ENCODE peak calls at places on chromosomes 16 and 17, in four cellular contexts. U, K, C and Y are unnamed samples.

GRCh38 chr17:66542183-66542966 is 240.0 kb downstream of the PRKCA start:
- DNase-seq in U (no peak), K (no peak), C (no peak), Y (peak)

GRCh38 chr16:86396318-86396882 is 113.9 kb upstream of the FOXF1 start:
- DNase-seq in U (no peak), K (no peak), C (no peak), Y (peak)

GRCh38 chr16:351804-352520 is 561 bp downstream of the AXIN1 start:
- DNase-seq in U (peak), K (no peak), C (no peak), Y (peak)

GRCh38 chr16:80619824-80620223 is 79.0 kb downstream of the DYNLRB2 start:
- DNase-seq in U (no peak), K (no peak), C (no peak), Y (no peak)

GRCh38 chr17:68182016-68182315 is 65.9 kb upstream of the AMZ2 start:
- DNase-seq in U (no peak), K (no peak), C (no peak), Y (no peak)

GRCh38 chr17:7700510-7700909 is 4.5 kb upstream of the EFNB3 start:
- DNase-seq in U (no peak), K (no peak), C (no peak), Y (no peak)

GRCh38 chr16:7408700-7409340 is 76.2 kb downstream of the RBFOX1 start:
- DNase-seq in U (peak), K (no peak), C (no peak), Y (no peak)

GRCh38 chr17:27616414-27616813 is 14.6 kb upstream of the LGALS9 start:
- DNase-seq in U (no peak), K (no peak), C (no peak), Y (no peak)

GRCh38 chr16:1439058-1439698 is 5.2 kb downstream of the CCDC154 start:
- DNase-seq in U (no peak), K (no peak), C (no peak), Y (no peak)

GRCh38 chr17:17446666-17447155 is 30.1 kb upstream of the MED9 start:
- DNase-seq in U (no peak), K (no peak), C (no peak), Y (no peak)

GRCh38 chr17:42679001-42679491 is 2.3 kb upstream of the PLEKHH3 start:
- DNase-seq in U (peak), K (no peak), C (no peak), Y (peak)

GRCh38 chr17:17351356-17351891 is 48.3 kb downstream of the NT5M start:
- DNase-seq in U (no peak), K (no peak), C (no peak), Y (no peak)

GRCh38 chr17:47803751-47804150 is 17.8 kb downstream of the OSBPL7 start:
- DNase-seq in U (no peak), K (no peak), C (no peak), Y (no peak)

GRCh38 chr16:87505834-87506233 is 13.0 kb upstream of the ZCCHC14 start:
- DNase-seq in U (no peak), K (no peak), C (no peak), Y (no peak)

GRCh38 chr16:678858-679807 is 1.1 kb upstream of the STUB1 start:
- DNase-seq in U (peak), K (peak), C (peak), Y (peak)

GRCh38 chr17:68993112-68993511 is 37.9 kb upstream of the ABCA8 start:
- DNase-seq in U (no peak), K (no peak), C (no peak), Y (peak)

GRCh38 chr17:12744298-12744697 is 45.0 kb upstream of the ARHGAP44 start:
- DNase-seq in U (no peak), K (no peak), C (no peak), Y (no peak)

GRCh38 chr17:44361292-44362055 is 2.2 kb downstream of the FAM171A2 start:
- DNase-seq in U (no peak), K (no peak), C (no peak), Y (no peak)

GRCh38 chr16:87008664-87009063 is 308.5 kb downstream of the C16orf95 start:
- DNase-seq in U (no peak), K (no peak), C (no peak), Y (no peak)

GRCh38 chr17:80087346-80088265 is 13.8 kb upstream of the GAA start:
- DNase-seq in U (no peak), K (no peak), C (no peak), Y (no peak)

GRCh38 chr17:50872710-50873424 is 6.7 kb upstream of the TOB1 start:
- DNase-seq in U (no peak), K (no peak), C (peak), Y (peak)

GRCh38 chr16:66446737-66447136 is 19.6 kb downstream of the BEAN1 start:
- DNase-seq in U (no peak), K (no peak), C (no peak), Y (no peak)

GRCh38 chr16:14635394-14636145 is 2.8 kb downstream of the BFAR start:
- DNase-seq in U (peak), K (no peak), C (no peak), Y (no peak)

GRCh38 chr16:66924527-66925321 is 611 bp downstream of the RRAD start:
- DNase-seq in U (peak), K (no peak), C (no peak), Y (no peak)

GRCh38 chr17:6969323-6969726 is 26.5 kb upstream of the ALOX12 start:
- DNase-seq in U (no peak), K (no peak), C (no peak), Y (peak)

GRCh38 chr17:63491976-63492575 is 15.2 kb downstream of the ACE start:
- DNase-seq in U (no peak), K (no peak), C (no peak), Y (no peak)
- H3K4me3 ChIP-seq in U (no peak), K (no peak), C (no peak), Y (no peak)

GRCh38 chr16:89246383-89246902 is 28.9 kb downstream of the ZNF778 start:
- DNase-seq in U (no peak), K (no peak), C (no peak), Y (no peak)
- TF ChIP-seq CTCF in U (no peak), K (no peak), C (no peak), Y (no peak)

GRCh38 chr16:70529051-70529777 is 5.6 kb downstream of the SF3B3 start:
- DNase-seq in U (no peak), K (no peak), C (no peak), Y (peak)
- H3K4me3 ChIP-seq in U (no peak), K (no peak), C (no peak), Y (no peak)

GRCh38 chr17:56751145-56751743 is 82.5 kb downstream of the C17orf67 start:
- DNase-seq in U (no peak), K (no peak), C (no peak), Y (no peak)
- TF ChIP-seq CTCF in U (peak), K (no peak), C (no peak), Y (no peak)

GRCh38 chr16:2839650-2840450 is 9.7 kb downstream of the ZG16B start:
- DNase-seq in U (no peak), K (no peak), C (no peak), Y (no peak)

GRCh38 chr16:2840914-2841313 is 10.8 kb downstream of the ZG16B start:
- DNase-seq in U (no peak), K (no peak), C (no peak), Y (no peak)

GRCh38 chr16:2843526-2843925 is 13.4 kb downstream of the ZG16B start:
- DNase-seq in U (no peak), K (no peak), C (no peak), Y (no peak)

GRCh38 chr16:2842340-2843000 is 12.4 kb downstream of the ZG16B start:
- DNase-seq in U (peak), K (no peak), C (no peak), Y (peak)

DNA sequence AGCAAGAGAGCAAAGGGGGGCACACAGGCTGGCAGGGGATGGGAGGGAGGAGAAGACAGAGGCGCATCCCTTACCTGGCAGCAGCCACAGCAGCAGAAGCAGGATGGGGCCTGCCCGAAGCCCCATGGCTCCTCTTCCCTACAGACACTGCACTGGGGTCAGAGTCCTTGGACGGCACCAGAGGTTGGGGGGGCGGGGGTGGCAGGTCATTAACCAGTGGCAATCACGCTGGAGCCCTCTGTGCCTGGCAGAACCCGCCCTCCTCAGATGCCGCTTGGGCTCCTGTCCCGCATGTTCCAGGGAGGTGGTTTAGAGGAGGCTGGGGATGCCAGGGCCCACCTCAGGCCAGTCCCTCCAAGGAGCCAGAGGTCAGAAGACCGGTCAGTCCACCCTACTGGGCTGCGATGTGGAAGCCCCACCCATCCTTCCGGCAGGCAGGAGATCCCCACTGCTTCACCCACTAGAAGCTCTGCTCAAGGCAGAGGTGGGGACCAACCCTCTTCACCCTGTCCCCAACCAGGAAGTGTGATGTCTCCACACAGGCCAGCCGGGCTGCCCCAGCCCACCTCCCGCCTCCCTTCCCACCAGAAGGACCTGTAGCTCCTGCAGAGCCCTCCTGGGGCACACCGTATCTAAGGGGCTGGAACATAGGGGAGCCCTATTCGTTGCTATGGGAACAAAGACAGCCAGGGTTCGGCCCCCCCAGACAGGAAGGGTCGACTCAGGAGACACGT is 11.7 kb downstream of the ZG16B start:
- DNase-seq in U (no peak), K (no peak), C (no peak), Y (no peak)
- H3K4me3 ChIP-seq in U (no peak), K (no peak), C (peak), Y (no peak)